ENCODE peak calls at places on chromosome 16, in five cellular contexts. J is neuronal stem cell, P is H9, Z is mesenchymal stem cell, S is H1. Q is an unnamed sample.

GRCh38 chr16:50270510-50271147 is 4.3 kb downstream of the ADCY7 start:
- DNase-seq in P (no peak), J (no peak), Z (no peak), S (no peak), Q (peak; percentile 79)

GRCh38 chr16:56613706-56614105 is 5.3 kb downstream of the MT2A start:
- DNase-seq in P (no peak), J (no peak), S (no peak), Z (no peak), Q (no peak)

GRCh38 chr16:89923640-89924297 is 627 bp downstream of the TUBB3 start:
- DNase-seq in S (no peak), Z (peak; percentile 41), J (peak; percentile 59), P (peak; percentile 65), Q (no peak)

GRCh38 chr16:73949574-73950348 is 346.9 kb upstream of the PSMD7 start:
- DNase-seq in S (no peak), P (no peak), Z (peak; percentile 6), J (no peak), Q (peak; percentile 96)

GRCh38 chr16:3769013-3769412 is 51.7 kb upstream of the TRAP1 start:
- DNase-seq in S (no peak), J (no peak), P (peak; percentile 9), Z (no peak), Q (no peak)

GRCh38 chr16:80298676-80299075 is 242.1 kb upstream of the DYNLRB2 start:
- DNase-seq in J (no peak), S (no peak), P (no peak), Z (no peak), Q (no peak)

GRCh38 chr16:1261131-1261917 is 5.5 kb downstream of the TPSD1 start:
- DNase-seq in S (no peak), Z (no peak), P (peak; percentile 65), J (no peak), Q (peak; percentile 85)

GRCh38 chr16:788399-789126 is at the start of gene CHTF18:
- DNase-seq in S (peak; percentile 54), J (peak; percentile 91), P (peak; percentile 94), Z (peak; percentile 87), Q (peak; percentile 88)

GRCh38 chr16:23877107-23878070 is 41.6 kb downstream of the PRKCB start:
- DNase-seq in J (no peak), S (no peak), Z (no peak), P (peak; percentile 31), Q (no peak)

GRCh38 chr16:87322360-87322759 is 5.2 kb upstream of the C16orf95 start:
- DNase-seq in J (no peak), P (no peak), S (no peak), Z (no peak), Q (no peak)

GRCh38 chr16:1152123-1152638 is 725 bp upstream of the CACNA1H start:
- DNase-seq in J (peak; percentile 51), Z (no peak), S (no peak), P (peak; percentile 65), Q (no peak)

GRCh38 chr16:25052530-25052929 is 37.4 kb upstream of the ARHGAP17 start:
- DNase-seq in P (no peak), J (no peak), Z (no peak), S (no peak), Q (no peak)

GRCh38 chr16:87435399-87436224 is 43.5 kb downstream of the MAP1LC3B start:
- DNase-seq in P (no peak), S (no peak), J (no peak), Z (peak; percentile 84), Q (no peak)

GRCh38 chr16:49000594-49000993 is 281.0 kb downstream of the CBLN1 start:
- DNase-seq in P (peak; percentile 55), J (no peak), Z (no peak), S (peak; percentile 10), Q (peak; percentile 23)

GRCh38 chr16:68972008-68972407 is 128.7 kb downstream of the TANGO6 start:
- DNase-seq in P (peak; percentile 60), S (peak; percentile 29), Z (no peak), J (no peak), Q (no peak)

GRCh38 chr16:71882505-71883192 is 1.3 kb downstream of the ZNF821 start:
- DNase-seq in P (peak; percentile 57), S (no peak), J (peak; percentile 82), Z (peak; percentile 85), Q (peak; percentile 97)

GRCh38 chr16:65229191-65229662 is 107.4 kb upstream of the CDH11 start:
- DNase-seq in Z (peak; percentile 28), P (no peak), S (no peak), J (no peak), Q (peak; percentile 52)

GRCh38 chr16:81711609-81712329 is 67.3 kb upstream of the PLCG2 start:
- DNase-seq in Z (peak; percentile 96), S (no peak), J (no peak), P (peak; percentile 79), Q (peak; percentile 97)

GRCh38 chr16:21194771-21195301 is 16.5 kb downstream of the ZP2 start:
- DNase-seq in P (no peak), S (no peak), J (no peak), Z (no peak), Q (no peak)

GRCh38 chr16:27780468-27781194 is 230.7 kb downstream of the KATNIP start:
- DNase-seq in P (no peak), S (no peak), Z (no peak), J (no peak), Q (no peak)

GRCh38 chr16:77431131-77431670 is 3.6 kb downstream of the ADAMTS18 start:
- DNase-seq in J (no peak), P (no peak), Z (no peak), S (no peak), Q (no peak)

DNA sequence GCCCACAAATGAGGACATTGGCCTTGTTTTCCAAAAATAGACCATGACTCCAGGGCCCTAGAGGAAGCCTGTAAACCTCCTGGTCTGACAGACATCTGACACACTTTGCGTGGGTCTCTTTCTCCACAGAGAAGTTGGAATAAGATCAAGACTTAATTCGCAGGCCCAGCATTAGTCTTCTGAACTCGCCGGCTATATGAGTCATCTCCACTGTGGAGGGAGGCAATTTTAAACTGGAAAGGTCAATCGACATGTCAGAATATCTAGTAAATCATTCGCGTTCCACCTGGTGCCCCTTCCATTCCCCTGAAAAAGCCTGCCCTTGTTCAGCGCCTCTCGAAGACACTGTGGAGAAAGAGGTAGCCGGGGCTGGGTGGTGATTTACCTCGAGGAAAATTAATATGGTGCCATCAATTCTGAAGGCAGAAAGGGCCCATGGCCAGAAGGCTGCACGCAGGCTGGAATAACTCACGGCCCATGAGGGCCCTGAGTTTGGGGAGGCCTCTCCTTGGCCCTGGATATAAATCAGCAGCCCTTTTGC is 140.2 kb downstream of the CLEC16A start:
- DNase-seq in Z (peak; percentile 89), P (no peak), J (no peak), S (no peak), Q (no peak)
- H2AK5ac ChIP-seq in Z (peak overlapping the region; percentile 93), P (no peak overlapping the region), J (no peak overlapping the region), S (no peak overlapping the region), Q (peak overlapping the region; percentile 41)

DNA sequence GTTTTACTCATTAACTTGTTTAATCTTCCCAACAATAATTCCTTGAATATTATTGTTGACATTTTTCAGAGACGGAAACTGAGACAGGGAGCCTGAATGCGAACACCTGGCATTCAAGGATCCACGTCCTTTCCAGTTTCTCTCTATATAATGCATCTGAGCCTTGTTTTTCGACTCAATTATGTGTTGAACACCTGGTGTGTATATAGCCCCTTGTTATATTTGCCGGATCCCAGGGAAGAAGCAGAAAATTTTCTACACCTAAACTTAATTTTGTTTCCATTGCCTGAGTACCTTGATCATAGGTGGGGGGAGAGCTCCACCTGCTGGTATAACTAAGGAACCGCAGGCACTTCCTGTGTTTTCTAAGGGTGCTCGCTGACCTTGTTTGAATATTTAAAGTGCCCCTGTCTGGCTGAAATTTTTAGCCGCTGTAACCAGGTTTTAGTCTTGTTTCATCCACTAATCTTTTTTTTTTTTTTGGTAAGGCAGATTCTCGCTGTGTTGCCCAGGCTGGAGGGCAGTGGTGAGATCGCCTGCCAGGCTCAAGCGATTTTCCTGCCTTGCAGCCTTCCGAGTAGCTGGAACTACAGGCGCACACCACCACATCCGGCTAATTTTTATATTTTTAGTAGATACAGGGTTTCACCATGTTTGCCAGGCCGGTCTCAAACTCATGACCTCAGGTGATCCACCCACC is 6.6 kb upstream of the NUBP1 start:
- DNase-seq in S (peak; percentile 29), J (peak; percentile 69), Z (peak; percentile 68), P (peak; percentile 60), Q (peak; percentile 87)
- H3K18ac ChIP-seq in S (no peak overlapping the region), J (no peak overlapping the region), Z (no peak overlapping the region), P (no peak overlapping the region), Q (no peak overlapping the region)

DNA sequence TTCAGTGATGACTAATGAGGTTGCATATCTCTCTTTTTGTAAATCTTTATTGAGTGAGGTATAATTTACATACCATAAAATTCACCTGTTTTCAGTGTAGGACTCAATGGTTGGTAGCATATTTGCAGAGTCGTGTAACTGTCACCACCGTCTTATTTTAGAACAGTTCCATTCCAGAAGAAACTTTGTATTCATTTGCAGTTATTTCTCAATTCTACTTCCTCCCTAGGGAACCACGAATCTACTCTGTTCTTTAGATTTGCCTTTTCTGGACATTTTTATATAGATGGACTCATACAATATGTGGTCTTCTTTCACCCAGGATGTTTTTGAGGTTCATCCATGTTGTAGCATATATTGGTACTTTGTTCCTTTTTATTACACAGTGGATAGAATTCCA is 3.7 kb downstream of the FTO start:
- DNase-seq in S (no peak), P (no peak), Z (no peak), J (no peak), Q (no peak)
- H2BK12ac ChIP-seq in S (no peak overlapping the region), P (no peak overlapping the region), Z (no peak overlapping the region), J (no peak overlapping the region), Q (no peak overlapping the region)

GRCh38 chr16:70703041-70703834 is 17.4 kb upstream of the MTSS2 start:
- DNase-seq in S (no peak), P (peak; percentile 68), Z (peak; percentile 94), J (no peak), Q (peak; percentile 92)

GRCh38 chr16:70703835-70704381 is 18.1 kb upstream of the MTSS2 start:
- DNase-seq in Z (no peak), S (no peak), J (no peak), P (no peak), Q (no peak)

GRCh38 chr16:70701998-70702397 is 16.1 kb upstream of the MTSS2 start:
- DNase-seq in J (no peak), Z (no peak), S (no peak), P (no peak), Q (no peak)

GRCh38 chr16:70701596-70701995 is 15.7 kb upstream of the MTSS2 start:
- DNase-seq in Z (no peak), J (no peak), P (no peak), S (no peak), Q (no peak)

DNA sequence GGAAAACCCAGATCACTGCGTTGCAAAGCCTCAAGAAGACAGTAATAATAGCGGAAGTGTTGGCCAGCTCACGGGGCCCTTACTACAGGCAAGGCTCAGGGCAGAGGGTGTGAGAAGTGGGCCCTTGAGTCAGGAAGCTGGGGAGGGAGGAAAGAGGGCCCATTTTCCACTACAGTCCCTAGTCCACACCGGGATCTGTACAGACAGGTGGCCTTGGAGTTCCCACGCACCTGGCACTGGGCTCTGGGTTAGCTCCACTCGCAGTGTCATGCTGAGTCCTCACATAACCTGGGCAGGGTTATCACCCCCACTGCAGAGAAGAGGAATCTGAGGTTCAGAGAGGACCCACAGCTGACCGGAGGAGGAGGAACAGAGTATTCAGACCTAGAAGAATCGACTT is 16.8 kb upstream of the MTSS2 start:
- DNase-seq in J (no peak), P (no peak), Z (no peak), S (no peak), Q (no peak)
- H2AK5ac ChIP-seq in J (peak overlapping the region; percentile 88), P (no peak overlapping the region), Z (peak overlapping the region; percentile 19), S (no peak overlapping the region), Q (no peak overlapping the region)